ENCODE peak calls at places on chromosomes 13 and 19, in six cellular contexts. I is NCI-H510A; G is psoas muscle; D is substantia nigra; J is CD8-positive, alpha-beta memory T cell; E is nucleus accumbens. Z is an unnamed sample.

GRCh38 chr19:30339624-30340525 is 32.3 kb upstream of the ZNF536 start:
- DNase-seq in I (no peak), J (no peak), E (no peak), G (peak), D (no peak), Z (no peak)

GRCh38 chr13:40336228-40337221 is 329.9 kb downstream of the FOXO1 start:
- DNase-seq in G (no peak), D (no peak), E (no peak), J (no peak), I (no peak), Z (no peak)

GRCh38 chr19:43735957-43736356 is 18.8 kb downstream of the SMG9 start:
- DNase-seq in J (no peak), I (no peak), D (no peak), G (no peak), E (no peak), Z (no peak)

GRCh38 chr19:17538684-17539287 is 16.7 kb upstream of the COLGALT1 start:
- DNase-seq in I (no peak), E (no peak), D (no peak), G (no peak), J (no peak), Z (no peak)

GRCh38 chr19:19528721-19529490 is at the start of gene YJEFN3:
- DNase-seq in E (peak), D (peak), J (no peak), I (no peak), G (no peak), Z (peak)

GRCh38 chr13:101453784-101454201 is 1.3 kb downstream of the ITGBL1 start:
- DNase-seq in G (no peak), D (no peak), J (no peak), I (peak), E (no peak), Z (no peak)

GRCh38 chr19:39341122-39341719 is 1.0 kb upstream of the SAMD4B start:
- DNase-seq in I (no peak), D (no peak), J (no peak), G (peak), E (no peak), Z (no peak)

GRCh38 chr19:46860846-46861690 is at the start of gene ARHGAP35:
- DNase-seq in D (no peak), E (no peak), I (peak), G (peak), J (no peak), Z (no peak)

GRCh38 chr19:37817180-37817911 is 38.0 kb upstream of the ZNF573 start:
- DNase-seq in I (peak), J (peak), G (peak), E (peak), D (peak), Z (peak)

GRCh38 chr19:38045554-38046253 is 138.7 kb downstream of the SIPA1L3 start:
- DNase-seq in J (no peak), G (no peak), E (no peak), I (no peak), D (no peak), Z (no peak)

GRCh38 chr13:27605099-27605498 is 15.2 kb downstream of the LNX2 start:
- DNase-seq in I (no peak), G (no peak), D (no peak), J (no peak), E (no peak), Z (no peak)

GRCh38 chr13:107275945-107276614 is 708.1 kb upstream of the ARGLU1 start:
- DNase-seq in G (no peak), D (no peak), J (no peak), I (no peak), E (no peak), Z (no peak)

GRCh38 chr19:13573268-13573667 is 67.0 kb upstream of the CACNA1A start:
- DNase-seq in G (no peak), E (no peak), D (no peak), J (no peak), I (no peak), Z (no peak)

GRCh38 chr19:14091086-14091884 is 734 bp upstream of the SAMD1 start:
- DNase-seq in D (no peak), E (peak), J (peak), I (peak), G (no peak), Z (peak)

GRCh38 chr19:3057275-3057714 is 5.0 kb downstream of the TLE5 start:
- DNase-seq in J (no peak), I (peak), D (peak), E (peak), G (peak), Z (peak)

GRCh38 chr19:35013047-35013819 is 13.1 kb downstream of the GRAMD1A start:
- DNase-seq in E (peak), J (peak), D (peak), I (no peak), G (peak), Z (peak)

GRCh38 chr19:31338069-31338767 is 11.0 kb downstream of the TSHZ3 start:
- DNase-seq in I (no peak), D (no peak), E (no peak), G (peak), J (no peak), Z (no peak)

GRCh38 chr19:38433268-38433733 is at the start of gene RYR1:
- DNase-seq in I (no peak), J (no peak), G (peak), E (peak), D (peak), Z (peak)

GRCh38 chr19:38250821-38251563 is 5.2 kb downstream of the PPP1R14A start:
- DNase-seq in D (peak), J (no peak), E (peak), I (peak), G (peak), Z (peak)

GRCh38 chr19:44943801-44944249 is 1.8 kb downstream of the APOC4 start:
- DNase-seq in I (no peak), G (peak), E (peak), D (peak), J (no peak), Z (peak)

GRCh38 chr13:64397699-64398098 is 2832.4 kb downstream of the PCDH9 start:
- DNase-seq in I (no peak), E (no peak), J (no peak), D (no peak), G (no peak), Z (no peak)

GRCh38 chr13:110229905-110230563 is 76.9 kb downstream of the COL4A1 start:
- DNase-seq in D (no peak), J (no peak), G (no peak), I (no peak), E (no peak), Z (no peak)

GRCh38 chr19:47729799-47730520 is 15.4 kb upstream of the NOP53 start:
- DNase-seq in D (no peak), E (peak), G (peak), I (no peak), J (no peak), Z (no peak)

GRCh38 chr19:42173695-42174094 is 41.4 kb upstream of the POU2F2 start:
- DNase-seq in I (no peak), J (no peak), E (no peak), D (no peak), G (no peak), Z (no peak)

GRCh38 chr19:47762615-47763308 is 15.7 kb upstream of the SELENOW start:
- DNase-seq in J (no peak), G (peak), I (no peak), D (no peak), E (no peak), Z (no peak)

GRCh38 chr19:45866400-45867176 is 2.5 kb downstream of the FOXA3 start:
- DNase-seq in E (no peak), J (no peak), I (no peak), D (no peak), G (no peak), Z (no peak)

GRCh38 chr19:1243768-1244692 is 2.5 kb downstream of the ATP5F1D start:
- DNase-seq in G (peak), J (peak), E (peak), D (peak), I (no peak), Z (peak)

GRCh38 chr19:51548213-51548651 is 16.8 kb upstream of the SIGLEC6 start:
- DNase-seq in D (no peak), G (no peak), J (no peak), I (no peak), E (no peak), Z (no peak)